ENCODE peak calls at places on chromosomes 4 and X, in seven cellular contexts. U, X, Q, F, H, I and B are unnamed samples.

GRCh38 chrX:19554786-19555185 is 39.5 kb upstream of the MAP3K15 start:
- DNase-seq in U (peak), X (peak), Q (no peak), F (peak), H (peak), I (no peak), B (peak)

GRCh38 chr4:98566491-98567008 is 91.9 kb downstream of the TSPAN5 start:
- DNase-seq in U (no peak), X (no peak), Q (no peak), F (no peak), H (no peak), I (no peak), B (peak)

GRCh38 chr4:5018603-5019002 is 655 bp downstream of the CYTL1 start:
- DNase-seq in U (no peak), X (no peak), Q (no peak), F (no peak), H (no peak), I (no peak), B (no peak)

GRCh38 chrX:39974228-39974627 is 123.5 kb downstream of the BCOR start:
- DNase-seq in U (no peak), X (no peak), Q (no peak), F (no peak), H (no peak), I (no peak), B (no peak)

GRCh38 chr4:25799522-25799921 is 63.3 kb downstream of the SEL1L3 start:
- DNase-seq in U (no peak), X (no peak), Q (no peak), F (no peak), H (no peak), I (no peak), B (no peak)

GRCh38 chr4:134122903-134123302 is 78.7 kb downstream of the PABPC4L start:
- DNase-seq in U (no peak), X (no peak), Q (no peak), F (no peak), H (no peak), I (no peak), B (no peak)

GRCh38 chr4:169909479-169909878 is 116.7 kb downstream of the MFAP3L start:
- DNase-seq in U (no peak), X (no peak), Q (no peak), F (no peak), H (no peak), I (no peak), B (no peak)

GRCh38 chr4:135274461-135274860 is 1072.9 kb upstream of the PABPC4L start:
- DNase-seq in U (no peak), X (no peak), Q (no peak), F (no peak), H (no peak), I (no peak), B (no peak)

GRCh38 chr4:140042634-140043033 is 111.3 kb downstream of the MAML3 start:
- DNase-seq in U (no peak), X (no peak), Q (no peak), F (no peak), H (no peak), I (no peak), B (no peak)

GRCh38 chr4:146349306-146349705 is 135.0 kb downstream of the REELD1 start:
- DNase-seq in U (no peak), X (no peak), Q (no peak), F (peak), H (no peak), I (no peak), B (no peak)

GRCh38 chr4:17063870-17064269 is 165.4 kb upstream of the LDB2 start:
- DNase-seq in U (peak), X (peak), Q (no peak), F (no peak), H (no peak), I (no peak), B (peak)

GRCh38 chr4:2793578-2793919 is 664 bp downstream of the SH3BP2 start:
- DNase-seq in U (no peak), X (no peak), Q (peak), F (no peak), H (peak), I (peak), B (no peak)

GRCh38 chr4:59612235-59612634 is 1587.9 kb upstream of the ADGRL3 start:
- DNase-seq in U (peak), X (peak), Q (no peak), F (peak), H (peak), I (no peak), B (peak)

GRCh38 chr4:54547299-54548097 is 110.3 kb upstream of the KIT start:
- DNase-seq in U (no peak), X (no peak), Q (peak), F (no peak), H (no peak), I (no peak), B (no peak)

GRCh38 chrX:136390921-136391320 is 90.2 kb downstream of the ADGRG4 start:
- DNase-seq in U (no peak), X (no peak), Q (no peak), F (no peak), H (no peak), I (no peak), B (no peak)
- TF ChIP-seq CTCF in U (no peak), X (no peak), Q (no peak), F (no peak), H (no peak), I (no peak), B (no peak)

GRCh38 chr4:186217733-186218293 is 9.5 kb upstream of the KLKB1 start:
- DNase-seq in U (no peak), X (no peak), Q (no peak), F (no peak), H (no peak), I (no peak), B (no peak)
- H3K4me3 ChIP-seq in U (no peak), X (no peak), Q (no peak), F (no peak), H (no peak), I (no peak), B (no peak)

DNA sequence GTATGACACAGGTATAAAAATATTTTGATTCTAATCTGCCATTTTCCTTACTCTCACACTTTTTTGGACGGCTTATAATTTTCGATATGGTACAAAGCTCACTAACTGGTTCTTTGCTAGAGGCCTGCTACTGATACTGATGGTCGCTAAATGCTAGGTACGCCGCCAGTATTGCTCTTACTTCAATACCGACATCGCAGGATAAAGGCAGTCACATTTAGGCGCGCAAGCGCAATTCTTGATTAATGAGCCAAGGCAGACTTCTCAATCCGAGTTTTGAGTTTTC is 557 bp upstream of the USP38 start:
- DNase-seq in U (no peak), X (no peak), Q (no peak), F (no peak), H (no peak), I (no peak), B (no peak)
- TF ChIP-seq CTCF in U (no peak), X (no peak), Q (no peak), F (no peak), H (no peak), I (no peak), B (no peak)

GRCh38 chr4:138037716-138038115 is 204.4 kb downstream of the SLC7A11 start:
- DNase-seq in U (no peak), X (peak), Q (no peak), F (no peak), H (no peak), I (no peak), B (peak)
- H3K4me3 ChIP-seq in U (no peak), X (no peak), Q (no peak), F (no peak), H (no peak), I (no peak), B (no peak)

DNA sequence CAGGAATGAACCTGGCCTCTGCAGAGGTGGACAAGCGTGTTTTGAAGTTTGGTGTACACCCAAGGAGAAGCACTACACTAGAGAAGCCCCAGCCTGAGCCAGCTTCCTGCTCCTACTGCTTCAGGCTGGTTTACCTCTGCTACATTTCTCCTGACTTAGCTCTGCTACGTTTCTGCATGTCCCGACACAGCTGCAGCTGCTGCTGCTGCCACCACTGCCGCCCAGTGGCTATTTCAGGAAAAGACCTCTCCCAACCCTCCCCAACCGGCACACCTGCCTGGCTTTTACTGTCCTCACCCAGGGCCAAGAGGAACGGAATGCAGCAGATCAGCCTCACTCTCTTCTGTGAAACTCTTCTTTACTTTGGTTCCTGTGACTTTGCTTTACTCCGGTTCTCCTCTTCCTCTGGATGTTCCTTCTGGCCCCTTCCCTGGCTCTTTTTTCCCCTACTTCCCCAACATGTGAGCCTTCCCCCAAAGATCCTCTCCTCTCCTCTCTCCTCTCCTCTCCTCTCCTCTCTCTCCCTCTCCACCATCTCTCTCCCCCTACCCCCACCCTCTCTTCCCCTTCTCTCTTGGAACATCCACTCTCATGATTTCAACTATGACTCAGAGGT is 3.1 kb upstream of the P2RY4 start:
- DNase-seq in U (peak), X (no peak), Q (no peak), F (peak), H (peak), I (no peak), B (peak)
- TF ChIP-seq CTCF in U (peak), X (peak), Q (no peak), F (peak), H (peak), I (peak), B (peak)

DNA sequence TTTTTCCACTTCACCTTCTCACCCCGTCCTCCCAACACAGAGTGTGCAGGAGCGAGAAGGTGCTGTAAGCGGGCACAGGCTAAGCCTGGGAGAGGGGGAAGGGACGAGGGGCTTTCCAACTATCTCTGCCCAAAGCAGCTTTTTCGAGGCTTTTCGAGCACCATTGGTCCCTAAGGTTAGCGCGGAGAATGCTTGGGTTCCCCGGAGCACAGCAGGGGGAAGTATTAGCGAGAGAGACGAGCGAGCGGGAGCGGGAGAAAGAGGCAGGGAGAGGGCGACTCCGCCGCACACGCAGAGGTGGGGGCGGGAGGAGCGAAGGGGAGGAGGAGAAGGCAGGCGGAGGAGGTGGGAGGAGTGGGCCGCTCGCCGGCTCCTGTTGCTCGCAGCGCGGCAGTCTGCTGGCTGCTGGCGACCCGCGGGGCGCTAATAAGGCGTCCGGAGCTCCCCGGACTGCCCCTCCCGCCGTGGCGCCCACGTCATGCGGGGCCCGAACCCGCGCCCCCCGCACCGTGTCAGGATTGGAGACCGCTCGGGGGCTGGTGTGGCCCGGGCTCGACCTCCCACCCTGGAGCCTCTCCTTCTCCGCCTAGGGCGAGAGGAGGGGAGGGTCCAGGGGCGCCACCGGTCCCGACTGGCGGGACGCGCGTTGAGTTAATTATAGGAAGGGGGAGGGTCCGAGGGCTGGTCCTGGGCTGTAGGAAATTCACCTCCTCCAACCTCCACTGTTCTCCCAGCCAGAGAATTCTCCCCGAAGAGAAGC is at the start of gene ADAMTS3:
- DNase-seq in U (no peak), X (no peak), Q (peak), F (peak), H (peak), I (peak), B (peak)
- H3K4me3 ChIP-seq in U (peak), X (peak), Q (peak), F (peak), H (peak), I (peak), B (peak)